ENCODE peak calls at places on chromosome 13, in nine cellular contexts. S, X, F, M, K, Y, A, J and H are unnamed samples.

GRCh38 chr13:40613192-40613818 is 53.1 kb downstream of the FOXO1 start:
- DNase-seq in S (peak; percentile 80), X (no peak), F (no peak), M (peak; percentile 79), K (peak; percentile 64), Y (no peak), A (no peak), J (no peak), H (no peak)

GRCh38 chr13:106417467-106418110 is 117.9 kb downstream of the EFNB2 start:
- DNase-seq in S (no peak), X (peak; percentile 14), F (no peak), M (no peak), K (no peak), Y (no peak), A (no peak), J (no peak), H (no peak)

GRCh38 chr13:96686286-96686685 is 308.0 kb downstream of the OXGR1 start:
- DNase-seq in S (no peak), X (no peak), F (no peak), M (no peak), K (no peak), Y (no peak), A (no peak), J (no peak), H (no peak)

GRCh38 chr13:31896427-31896826 is 135.1 kb upstream of the FRY start:
- DNase-seq in S (no peak), X (peak; percentile 86), F (no peak), M (no peak), K (no peak), Y (no peak), A (no peak), J (no peak), H (no peak)

GRCh38 chr13:64074989-64075474 is 2659.4 kb upstream of the PCDH20 start:
- DNase-seq in S (no peak), X (no peak), F (no peak), M (no peak), K (no peak), Y (no peak), A (peak; percentile 51), J (no peak), H (no peak)

GRCh38 chr13:111597041-111598017 is 276.9 kb downstream of the TEX29 start:
- DNase-seq in S (no peak), X (no peak), F (peak; percentile 44), M (no peak), K (no peak), Y (no peak), A (peak; percentile 57), J (no peak), H (no peak)

GRCh38 chr13:46354143-46355087 is 32.6 kb downstream of the RUBCNL start:
- DNase-seq in S (no peak), X (peak; percentile 91), F (no peak), M (no peak), K (peak; percentile 53), Y (no peak), A (no peak), J (peak; percentile 95), H (no peak)

GRCh38 chr13:23867027-23867491 is 22.1 kb downstream of the MIPEP start:
- DNase-seq in S (no peak), X (peak; percentile 59), F (no peak), M (no peak), K (no peak), Y (peak; percentile 24), A (no peak), J (no peak), H (no peak)

GRCh38 chr13:46753137-46753536 is 43.8 kb downstream of the ESD start:
- DNase-seq in S (no peak), X (no peak), F (no peak), M (no peak), K (no peak), Y (no peak), A (no peak), J (no peak), H (no peak)

GRCh38 chr13:22262328-22262920 is 591.6 kb downstream of the FGF9 start:
- DNase-seq in S (no peak), X (peak; percentile 35), F (no peak), M (no peak), K (no peak), Y (no peak), A (no peak), J (no peak), H (no peak)

GRCh38 chr13:96119921-96120320 is 30.0 kb downstream of the HS6ST3 start:
- DNase-seq in S (no peak), X (no peak), F (no peak), M (no peak), K (no peak), Y (no peak), A (no peak), J (no peak), H (no peak)

GRCh38 chr13:89951341-89951740 is 1396.1 kb upstream of the MIR17HG start:
- DNase-seq in S (no peak), X (no peak), F (no peak), M (no peak), K (no peak), Y (no peak), A (no peak), J (no peak), H (no peak)

GRCh38 chr13:51785592-51786424 is 18.2 kb downstream of the DHRS12 start:
- DNase-seq in S (no peak), X (peak; percentile 64), F (no peak), M (peak; percentile 80), K (no peak), Y (peak; percentile 45), A (peak; percentile 79), J (no peak), H (no peak)

GRCh38 chr13:46388846-46389245 is 1.8 kb upstream of the RUBCNL start:
- DNase-seq in S (no peak), X (no peak), F (no peak), M (no peak), K (no peak), Y (no peak), A (no peak), J (peak; percentile 47), H (no peak)

GRCh38 chr13:49783865-49784264 is 8.6 kb downstream of the KPNA3 start:
- DNase-seq in S (no peak), X (no peak), F (no peak), M (no peak), K (no peak), Y (no peak), A (no peak), J (no peak), H (no peak)

GRCh38 chr13:28531195-28531955 is 36.4 kb upstream of the FLT1 start:
- DNase-seq in S (no peak), X (peak; percentile 17), F (no peak), M (no peak), K (no peak), Y (no peak), A (peak; percentile 81), J (no peak), H (no peak)

GRCh38 chr13:51620165-51620983 is 36.1 kb downstream of the WDFY2 start:
- DNase-seq in S (no peak), X (no peak), F (no peak), M (no peak), K (no peak), Y (no peak), A (no peak), J (no peak), H (no peak)

GRCh38 chr13:29131881-29132668 is 311.9 kb downstream of the MTUS2 start:
- DNase-seq in S (no peak), X (no peak), F (no peak), M (no peak), K (no peak), Y (no peak), A (no peak), J (no peak), H (no peak)

GRCh38 chr13:30371649-30372265 is 50.5 kb upstream of the UBE2L5 start:
- DNase-seq in S (peak; percentile 83), X (peak; percentile 50), F (no peak), M (no peak), K (peak; percentile 96), Y (no peak), A (no peak), J (no peak), H (no peak)

GRCh38 chr13:42043676-42044075 is 4.8 kb upstream of the DGKH start:
- DNase-seq in S (no peak), X (no peak), F (no peak), M (no peak), K (no peak), Y (no peak), A (no peak), J (no peak), H (no peak)
- H3K4me1 ChIP-seq in S (peaks cover 20% of the 10 kb centered on the region), X (peaks cover 6% of the 10 kb centered on the region), F (no peaks in the 10 kb centered on the region), M (no peaks in the 10 kb centered on the region), K (no peaks in the 10 kb centered on the region), Y (peaks cover 10% of the 10 kb centered on the region), A (no peaks in the 10 kb centered on the region), J (peaks cover 20% of the 10 kb centered on the region), H (peaks cover 22% of the 10 kb centered on the region)

DNA sequence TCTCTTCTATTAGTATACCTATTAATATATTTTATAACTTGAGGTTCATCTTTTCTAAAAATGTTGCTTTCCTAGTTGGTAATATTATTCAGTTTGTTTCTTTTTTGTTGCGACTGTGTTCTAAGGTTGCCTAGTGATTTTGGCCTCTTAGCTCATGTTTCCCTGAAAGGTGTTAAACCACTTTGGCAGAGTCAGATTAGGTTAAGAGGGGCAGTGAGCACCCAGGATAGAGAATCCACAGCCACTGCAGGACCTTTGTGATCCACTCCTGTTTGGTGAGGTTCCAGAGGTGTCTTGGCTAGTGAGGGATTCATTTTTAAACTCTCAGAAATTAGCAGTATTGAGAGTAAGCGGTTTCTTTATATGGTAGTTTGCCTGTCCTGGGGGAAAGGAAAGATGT is 14.9 kb upstream of the GPR18 start:
- DNase-seq in S (peak; percentile 50), X (no peak), F (no peak), M (no peak), K (no peak), Y (no peak), A (no peak), J (no peak), H (no peak)
- H3K4me1 ChIP-seq in S (peaks cover 78% of the 10 kb centered on the region), X (no peaks in the 10 kb centered on the region), F (no peaks in the 10 kb centered on the region), M (no peaks in the 10 kb centered on the region), K (peaks cover 33% of the 10 kb centered on the region), Y (peaks cover 8% of the 10 kb centered on the region), A (no peaks in the 10 kb centered on the region), J (no peaks in the 10 kb centered on the region), H (no peaks in the 10 kb centered on the region)

DNA sequence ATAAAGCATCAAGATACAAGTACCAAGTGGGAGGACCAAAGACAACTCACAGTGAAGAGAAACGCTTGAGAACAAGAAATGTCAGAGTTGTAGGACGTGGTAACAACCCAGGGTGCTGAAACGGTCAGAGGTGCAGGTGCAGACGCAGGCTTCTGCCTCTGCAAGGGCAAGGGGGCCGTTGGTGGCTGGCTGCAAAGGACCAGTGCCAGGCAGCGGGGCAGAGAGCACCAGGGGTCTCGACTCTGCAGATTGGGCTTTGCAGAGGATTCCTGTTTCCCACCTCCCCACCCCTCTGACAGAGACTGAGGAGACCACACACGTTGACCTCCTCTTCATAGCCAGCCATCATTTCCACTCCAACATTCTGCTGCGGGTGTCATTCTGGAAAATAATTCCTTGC is 38.3 kb downstream of the RAB20 start:
- DNase-seq in S (no peak), X (no peak), F (no peak), M (peak; percentile 49), K (no peak), Y (no peak), A (no peak), J (no peak), H (no peak)
- H3K4me1 ChIP-seq in S (peaks cover 17% of the 10 kb centered on the region), X (no peaks in the 10 kb centered on the region), F (peaks cover 3% of the 10 kb centered on the region), M (no peaks in the 10 kb centered on the region), K (peaks cover 18% of the 10 kb centered on the region), Y (peaks cover 13% of the 10 kb centered on the region), A (no peaks in the 10 kb centered on the region), J (no peaks in the 10 kb centered on the region), H (peaks cover 10% of the 10 kb centered on the region)

GRCh38 chr13:110015253-110015652 is 228.9 kb upstream of the IRS2 start:
- DNase-seq in S (no peak), X (peak; percentile 55), F (no peak), M (no peak), K (no peak), Y (no peak), A (no peak), J (no peak), H (peak; percentile 79)
- H3K4me1 ChIP-seq in S (no peaks in the 10 kb centered on the region), X (peaks cover 31% of the 10 kb centered on the region), F (peaks cover 4% of the 10 kb centered on the region), M (no peaks in the 10 kb centered on the region), K (no peaks in the 10 kb centered on the region), Y (no peaks in the 10 kb centered on the region), A (no peaks in the 10 kb centered on the region), J (peaks cover 44% of the 10 kb centered on the region), H (peaks cover 73% of the 10 kb centered on the region)